ENCODE peak calls at places on chromosomes 2 and 18, in nine cellular contexts. I is heart right ventricle; G is gastrocnemius medialis; M is H9; S is effector memory CD4-positive, alpha-beta T cell; R is Karpas-422; J is left ventricle myocardium inferior; U is pancreas; L is CD8-positive, alpha-beta T cell. O is an unnamed sample. For H3K4me1, the result is how much of the 10 kb centered on the place peaks cover.

GRCh38 chr2:162114291-162114690 is 37.8 kb downstream of the GCG start:
- DNase-seq in I (no peak), G (no peak), M (no peak), S (no peak), R (no peak), J (no peak), U (no peak), L (no peak), O (no peak)

GRCh38 chr2:69017080-69017479 is 4.1 kb downstream of the ANTXR1 start:
- DNase-seq in I (no peak), G (no peak), M (no peak), S (no peak), R (no peak), J (no peak), U (no peak), L (no peak), O (no peak)

GRCh38 chr2:229780856-229781773 is 66.8 kb upstream of the DNER start:
- DNase-seq in I (no peak), G (no peak), M (no peak), S (no peak), R (peak), J (no peak), U (no peak), L (no peak), O (peak)

GRCh38 chr2:113370478-113371091 is 66.9 kb upstream of the ZNG1B start:
- DNase-seq in I (peak), G (peak), M (peak), S (peak), R (peak), J (peak), U (peak), L (peak), O (peak)

GRCh38 chr2:180063494-180063893 is 56.4 kb upstream of the CWC22 start:
- DNase-seq in I (no peak), G (no peak), M (no peak), S (no peak), R (no peak), J (no peak), U (no peak), L (no peak), O (no peak)

GRCh38 chr18:32139835-32140283 is 48.2 kb downstream of the RNF138 start:
- DNase-seq in I (no peak), G (no peak), M (peak), S (no peak), R (no peak), J (no peak), U (no peak), L (no peak), O (no peak)

GRCh38 chr18:27685807-27686412 is 491.0 kb downstream of the CDH2 start:
- DNase-seq in I (no peak), G (no peak), M (no peak), S (no peak), R (peak), J (no peak), U (no peak), L (no peak), O (peak)

GRCh38 chr18:10579079-10579867 is 53.4 kb downstream of the NAPG start:
- DNase-seq in I (no peak), G (no peak), M (no peak), S (no peak), R (peak), J (no peak), U (no peak), L (no peak), O (no peak)

GRCh38 chr2:187210726-187211125 is 237.3 kb downstream of the CALCRL start:
- DNase-seq in I (no peak), G (no peak), M (no peak), S (no peak), R (no peak), J (no peak), U (no peak), L (no peak), O (no peak)

GRCh38 chr2:17550907-17551306 is 10.4 kb downstream of the VSNL1 start:
- DNase-seq in I (no peak), G (no peak), M (no peak), S (no peak), R (no peak), J (no peak), U (no peak), L (no peak), O (no peak)
- H3K4me1 ChIP-seq in I (under half), G (under half), M (under half), S (under half), R (under half), J (under half), U (under half), L (under half), O (half or more)

DNA sequence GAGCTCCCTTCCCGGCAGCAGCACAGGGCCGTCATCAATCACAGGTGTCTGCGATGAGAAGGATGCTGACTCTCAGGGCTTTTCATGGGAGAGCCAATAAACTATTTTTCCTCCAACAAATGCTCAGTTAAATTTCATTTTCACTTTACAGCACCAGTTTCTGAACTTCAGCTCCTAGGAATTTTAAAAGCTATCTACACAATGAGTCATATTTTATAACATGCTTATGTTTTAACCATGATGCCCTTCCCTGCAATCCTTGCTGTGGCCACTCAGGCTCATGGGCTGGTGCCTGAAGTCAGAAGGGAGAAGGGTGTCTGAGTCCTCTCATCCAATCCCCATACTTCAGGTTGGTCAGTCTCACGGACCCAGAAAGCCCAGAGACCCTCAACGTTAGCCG is 123.6 kb downstream of the AFF3 start:
- DNase-seq in I (no peak), G (no peak), M (no peak), S (no peak), R (no peak), J (no peak), U (no peak), L (no peak), O (no peak)
- H3K27ac ChIP-seq in I (no peak), G (no peak), M (no peak), S (no peak), R (no peak), J (no peak), U (no peak), L (no peak), O (no peak)

DNA sequence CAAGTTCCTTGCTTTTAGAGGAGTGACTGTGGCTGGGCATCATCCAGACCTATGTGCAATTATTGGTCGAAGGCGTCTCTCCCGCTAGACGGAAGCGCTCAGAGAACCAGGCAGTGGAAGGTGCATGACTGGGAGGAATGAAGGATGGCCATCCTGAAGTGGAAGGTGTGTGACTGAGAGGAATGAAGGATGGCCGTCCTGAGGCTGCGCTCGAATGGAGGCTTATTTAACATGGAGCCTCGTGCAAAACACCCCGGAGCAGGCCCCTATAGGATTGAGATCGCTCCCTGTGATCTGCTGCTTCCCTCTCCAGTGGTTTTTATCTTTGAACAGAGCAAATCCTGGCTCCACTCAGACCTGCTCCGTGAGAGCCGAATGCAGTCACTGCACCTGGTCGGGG is 140.2 kb upstream of the ID2 start:
- DNase-seq in I (no peak), G (no peak), M (peak), S (no peak), R (no peak), J (peak), U (no peak), L (no peak), O (no peak)
- H3K4me1 ChIP-seq in I (under half), G (under half), M (under half), S (half or more), R (under half), J (half or more), U (under half), L (under half), O (under half)

GRCh38 chr2:85706604-85707296 is 12.6 kb downstream of the GNLY start:
- DNase-seq in I (no peak), G (no peak), M (no peak), S (no peak), R (no peak), J (no peak), U (peak), L (no peak), O (no peak)

GRCh38 chr2:85704038-85704437 is 9.9 kb downstream of the GNLY start:
- DNase-seq in I (no peak), G (no peak), M (no peak), S (no peak), R (no peak), J (no peak), U (no peak), L (no peak), O (no peak)

GRCh38 chr2:85704800-85705679 is 10.9 kb downstream of the GNLY start:
- DNase-seq in I (no peak), G (no peak), M (no peak), S (no peak), R (peak), J (no peak), U (no peak), L (no peak), O (no peak)

GRCh38 chr2:85706063-85706462 is 11.9 kb downstream of the GNLY start:
- DNase-seq in I (no peak), G (no peak), M (no peak), S (no peak), R (no peak), J (no peak), U (no peak), L (no peak), O (no peak)

GRCh38 chr2:85705680-85706039 is 11.5 kb downstream of the GNLY start:
- DNase-seq in I (no peak), G (peak), M (no peak), S (no peak), R (no peak), J (no peak), U (peak), L (no peak), O (no peak)
- H3K27ac ChIP-seq in I (peak), G (peak), M (no peak), S (no peak), R (no peak), J (peak), U (no peak), L (peak), O (no peak)

GRCh38 chr2:127661072-127661618 is 14.2 kb downstream of the LIMS2 start:
- DNase-seq in I (peak), G (no peak), M (no peak), S (no peak), R (no peak), J (no peak), U (no peak), L (no peak), O (no peak)

GRCh38 chr2:127658146-127658545 is 12.2 kb downstream of the GPR17 start:
- DNase-seq in I (no peak), G (no peak), M (no peak), S (no peak), R (no peak), J (no peak), U (no peak), L (no peak), O (no peak)

GRCh38 chr2:127658641-127659407 is 12.9 kb downstream of the GPR17 start:
- DNase-seq in I (peak), G (no peak), M (no peak), S (no peak), R (no peak), J (peak), U (no peak), L (no peak), O (no peak)

GRCh38 chr2:127660291-127660578 is 14.3 kb downstream of the GPR17 start:
- DNase-seq in I (no peak), G (no peak), M (no peak), S (no peak), R (no peak), J (no peak), U (no peak), L (no peak), O (no peak)

GRCh38 chr2:127659408-127660290 is 13.7 kb downstream of the GPR17 start:
- DNase-seq in I (peak), G (no peak), M (no peak), S (no peak), R (peak), J (peak), U (no peak), L (no peak), O (no peak)
- H3K4me1 ChIP-seq in I (half or more), G (under half), M (under half), S (under half), R (under half), J (half or more), U (under half), L (under half), O (under half)

GRCh38 chr2:217912030-217913024 is 90.5 kb downstream of the TNS1 start:
- DNase-seq in I (no peak), G (no peak), M (no peak), S (no peak), R (no peak), J (no peak), U (no peak), L (no peak), O (no peak)

GRCh38 chr2:217909156-217909820 is 93.5 kb downstream of the TNS1 start:
- DNase-seq in I (no peak), G (no peak), M (no peak), S (no peak), R (peak), J (no peak), U (no peak), L (no peak), O (no peak)

GRCh38 chr2:217910875-217911212 is 92.0 kb downstream of the TNS1 start:
- DNase-seq in I (no peak), G (no peak), M (no peak), S (no peak), R (no peak), J (no peak), U (no peak), L (no peak), O (no peak)

GRCh38 chr2:217913415-217913814 is 89.4 kb downstream of the TNS1 start:
- DNase-seq in I (no peak), G (no peak), M (no peak), S (no peak), R (no peak), J (no peak), U (no peak), L (no peak), O (no peak)

GRCh38 chr2:217911283-217911965 is 91.4 kb downstream of the TNS1 start:
- DNase-seq in I (no peak), G (no peak), M (no peak), S (no peak), R (no peak), J (no peak), U (no peak), L (no peak), O (no peak)
- H3K27ac ChIP-seq in I (peak), G (peak), M (no peak), S (no peak), R (no peak), J (peak), U (peak), L (no peak), O (no peak)

DNA sequence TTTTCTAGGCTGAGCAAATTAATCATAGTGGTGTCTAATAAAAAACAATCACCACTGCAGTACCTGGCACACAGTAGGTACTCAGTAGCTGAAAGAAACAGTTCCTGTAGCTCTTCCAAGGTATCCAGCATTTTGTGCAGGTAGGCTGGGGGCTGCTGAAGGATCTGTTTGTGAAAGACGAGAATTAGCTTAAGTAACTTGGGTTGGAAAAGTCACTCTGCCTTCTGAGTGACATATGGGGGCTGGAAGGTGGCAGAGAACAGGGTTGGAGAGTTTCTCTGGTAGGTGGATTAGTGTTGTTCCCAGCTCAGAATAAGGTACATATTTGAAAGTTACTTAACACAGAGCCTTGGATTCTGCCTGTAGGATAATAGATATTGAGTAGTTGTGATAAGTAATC is 72.8 kb downstream of the FMNL2 start:
- DNase-seq in I (no peak), G (no peak), M (no peak), S (no peak), R (no peak), J (no peak), U (no peak), L (no peak), O (no peak)
- H3K4me1 ChIP-seq in I (under half), G (half or more), M (under half), S (under half), R (under half), J (half or more), U (half or more), L (under half), O (half or more)